ENCODE peak calls at places on chromosomes 13 and 19, in six cellular contexts. Y is H9; M is stimulated activated CD4-positive, alpha-beta T cell treated with anti-CD3 and anti-CD28 coated beads, TNF-alpha, amount 100 ng/mL, for 48 hours; K is head of caudate nucleus; N is heart left ventricle; Q is activated B cell treated with CpG ODN at 0.5 μM for 24 hours. E is an unnamed sample.

GRCh38 chr19:8473652-8474476 is 28.6 kb downstream of the PRAM1 start:
- DNase-seq in Y (no peak), K (no peak), Q (no peak), N (no peak), M (no peak), E (no peak)

GRCh38 chr19:52307275-52307674 is 10.3 kb downstream of the ZNF480 start:
- DNase-seq in N (no peak), Y (peak), K (no peak), Q (no peak), M (no peak), E (peak)

GRCh38 chr13:113832204-113832603 is 31.7 kb downstream of the GAS6 start:
- DNase-seq in M (no peak), N (peak), K (no peak), Q (no peak), Y (no peak), E (no peak)

GRCh38 chr19:12052057-12052570 is 647 bp downstream of the ZNF878 start:
- DNase-seq in Y (no peak), N (no peak), M (no peak), Q (no peak), K (no peak), E (no peak)

GRCh38 chr13:24168980-24169379 is 8.5 kb downstream of the SPATA13 start:
- DNase-seq in K (no peak), Y (no peak), Q (no peak), N (no peak), M (no peak), E (no peak)

GRCh38 chr13:52348983-52349780 is 56.8 kb downstream of the THSD1 start:
- DNase-seq in N (no peak), K (no peak), Q (no peak), M (peak), Y (no peak), E (no peak)

GRCh38 chr13:41008349-41008980 is 10.7 kb downstream of the ELF1 start:
- DNase-seq in M (no peak), Y (no peak), N (no peak), K (no peak), Q (no peak), E (no peak)

GRCh38 chr19:50003810-50004419 is 21.3 kb downstream of the VRK3 start:
- DNase-seq in M (no peak), Y (no peak), Q (no peak), K (no peak), N (no peak), E (no peak)

GRCh38 chr13:98203641-98204326 is 26.7 kb upstream of the RNF113B start:
- DNase-seq in K (no peak), Q (no peak), Y (no peak), M (no peak), N (no peak), E (no peak)

GRCh38 chr19:39405930-39406655 is 554 bp upstream of the ZFP36 start:
- DNase-seq in Y (peak), M (peak), K (no peak), Q (peak), N (peak), E (no peak)

GRCh38 chr19:15463865-15464371 is 426 bp downstream of the RASAL3 start:
- DNase-seq in Q (peak), N (no peak), K (peak), M (peak), Y (peak), E (peak)

GRCh38 chr13:106573855-106574254 is 5.9 kb upstream of the ARGLU1 start:
- DNase-seq in N (no peak), Y (no peak), M (no peak), K (no peak), Q (no peak), E (no peak)

GRCh38 chr19:48735031-48735615 is 5.3 kb downstream of the RASIP1 start:
- DNase-seq in Q (no peak), Y (peak), M (no peak), N (peak), K (no peak), E (no peak)

GRCh38 chr13:77431449-77431848 is 104.1 kb upstream of the SCEL start:
- DNase-seq in N (no peak), M (no peak), K (no peak), Y (no peak), Q (no peak), E (no peak)

GRCh38 chr19:58261968-58262921 is 16.5 kb upstream of the ZNF8 start:
- DNase-seq in K (no peak), Y (no peak), Q (no peak), M (no peak), N (no peak), E (no peak)

GRCh38 chr19:572891-573825 is 762 bp downstream of the BSG start:
- DNase-seq in Q (no peak), Y (peak), M (no peak), K (no peak), N (peak), E (no peak)

GRCh38 chr13:49935171-49936084 is 712 bp downstream of the SPRYD7 start:
- DNase-seq in Q (no peak), Y (peak), N (no peak), M (peak), K (no peak), E (peak)

GRCh38 chr13:103521532-103521931 is 455.3 kb upstream of the SLC10A2 start:
- DNase-seq in M (no peak), Q (no peak), K (no peak), Y (no peak), N (no peak), E (no peak)

GRCh38 chr13:111110054-111110453 is 5.1 kb upstream of the ARHGEF7 start:
- DNase-seq in K (no peak), N (no peak), M (no peak), Q (no peak), Y (no peak), E (no peak)

GRCh38 chr13:32840840-32841713 is 175.1 kb upstream of the KL start:
- DNase-seq in N (no peak), Q (no peak), Y (no peak), K (no peak), M (no peak), E (no peak)